ENCODE peak calls at places on chromosome 13, in four cellular contexts. Y is breast epithelium, G is A549, C is uterus. J is an unnamed sample. For H3K4me1, the result is how much of the 10 kb centered on the place peaks cover.

GRCh38 chr13:79709526-79709925 is 228.6 kb downstream of the NDFIP2 start:
- DNase-seq in C (no peak), G (no peak), Y (no peak), J (no peak)

GRCh38 chr13:95644611-95645052 is at the start of gene DZIP1:
- DNase-seq in C (peak), G (peak), Y (peak), J (no peak)

GRCh38 chr13:104460553-104460952 is 1394.3 kb upstream of the SLC10A2 start:
- DNase-seq in Y (no peak), G (no peak), C (no peak), J (no peak)

GRCh38 chr13:27186295-27186694 is 14.7 kb upstream of the USP12 start:
- DNase-seq in Y (no peak), G (no peak), C (no peak), J (no peak)

GRCh38 chr13:101942038-101942437 is 459.8 kb downstream of the FGF14 start:
- DNase-seq in G (peak), C (peak), Y (no peak), J (no peak)

GRCh38 chr13:97780486-97780885 is 173.0 kb upstream of the IPO5 start:
- DNase-seq in Y (no peak), C (no peak), G (no peak), J (no peak)

GRCh38 chr13:38135590-38135989 is 214.1 kb upstream of the UFM1 start:
- DNase-seq in G (no peak), Y (no peak), C (no peak), J (no peak)

GRCh38 chr13:106602178-106602577 is 34.2 kb upstream of the ARGLU1 start:
- DNase-seq in G (no peak), C (no peak), Y (no peak), J (no peak)

GRCh38 chr13:26895081-26895807 is 134.7 kb upstream of the GPR12 start:
- DNase-seq in G (no peak), C (no peak), Y (no peak), J (no peak)

GRCh38 chr13:40271931-40272775 is 394.3 kb downstream of the FOXO1 start:
- DNase-seq in Y (peak), C (peak), G (peak), J (peak)

GRCh38 chr13:72696590-72696989 is 30.8 kb downstream of the MZT1 start:
- DNase-seq in C (no peak), Y (no peak), G (peak), J (no peak)

GRCh38 chr13:78876915-78877549 is 218.1 kb upstream of the OBI1 start:
- DNase-seq in Y (no peak), G (no peak), C (no peak), J (no peak)

GRCh38 chr13:87810391-87810801 is 139.2 kb downstream of the SLITRK5 start:
- DNase-seq in G (peak), Y (no peak), C (no peak), J (no peak)

GRCh38 chr13:99322297-99323103 is 15.3 kb upstream of the GPR183 start:
- DNase-seq in Y (no peak), G (no peak), C (no peak), J (no peak)

GRCh38 chr13:44437356-44438233 is 64.0 kb downstream of the SERP2 start:
- DNase-seq in Y (no peak), G (peak), C (no peak), J (no peak)

GRCh38 chr13:44293354-44293753 is 80.3 kb upstream of the SERP2 start:
- DNase-seq in Y (no peak), G (no peak), C (no peak), J (no peak)

GRCh38 chr13:49693191-49693733 is 2.0 kb upstream of the EBPL start:
- DNase-seq in C (no peak), G (peak), Y (no peak), J (no peak)

GRCh38 chr13:40503966-40504591 is 162.4 kb downstream of the FOXO1 start:
- DNase-seq in Y (peak), C (no peak), G (peak), J (peak)

GRCh38 chr13:33263976-33264619 is 21.5 kb downstream of the STARD13 start:
- DNase-seq in G (no peak), C (no peak), Y (no peak), J (no peak)

GRCh38 chr13:51998723-51999471 is 12.4 kb downstream of the ATP7B start:
- DNase-seq in C (no peak), G (no peak), Y (no peak), J (no peak)

GRCh38 chr13:51241720-51242119 is 19.5 kb downstream of the FAM124A start:
- DNase-seq in G (no peak), C (peak), Y (peak), J (no peak)

GRCh38 chr13:81540777-81541176 is 1199.9 kb upstream of the SPRY2 start:
- DNase-seq in G (peak), C (no peak), Y (no peak), J (no peak)

GRCh38 chr13:41905600-41906254 is 55.2 kb downstream of the VWA8 start:
- DNase-seq in G (peak), Y (no peak), C (no peak), J (no peak)

GRCh38 chr13:105638446-105638845 is 897.0 kb downstream of the EFNB2 start:
- DNase-seq in Y (no peak), C (no peak), G (no peak), J (no peak)

GRCh38 chr13:91199866-91200265 is 147.6 kb upstream of the MIR17HG start:
- DNase-seq in Y (no peak), G (no peak), C (no peak), J (no peak)

GRCh38 chr13:102517959-102518358 is 78.8 kb upstream of the TPP2 start:
- DNase-seq in G (no peak), C (no peak), Y (no peak), J (no peak)

GRCh38 chr13:28564030-28564429 is 69.1 kb upstream of the FLT1 start:
- DNase-seq in G (no peak), Y (peak), C (no peak), J (no peak)

GRCh38 chr13:46297338-46297737 is 85.6 kb downstream of the LRRC63 start:
- DNase-seq in G (no peak), Y (no peak), C (no peak), J (no peak)

GRCh38 chr13:99647593-99647980 is 146.3 kb downstream of the TM9SF2 start:
- DNase-seq in G (no peak), Y (no peak), C (no peak), J (no peak)

GRCh38 chr13:110411316-110412105 is 104.4 kb downstream of the COL4A2 start:
- DNase-seq in C (no peak), Y (no peak), G (no peak), J (no peak)

GRCh38 chr13:110410906-110411305 is 103.8 kb downstream of the COL4A2 start:
- DNase-seq in C (no peak), G (no peak), Y (peak), J (no peak)

GRCh38 chr13:110414283-110414682 is 107.2 kb downstream of the COL4A2 start:
- DNase-seq in G (no peak), C (no peak), Y (peak), J (no peak)

GRCh38 chr13:110413311-110414040 is 106.4 kb downstream of the COL4A2 start:
- DNase-seq in G (no peak), C (no peak), Y (peak), J (no peak)

DNA sequence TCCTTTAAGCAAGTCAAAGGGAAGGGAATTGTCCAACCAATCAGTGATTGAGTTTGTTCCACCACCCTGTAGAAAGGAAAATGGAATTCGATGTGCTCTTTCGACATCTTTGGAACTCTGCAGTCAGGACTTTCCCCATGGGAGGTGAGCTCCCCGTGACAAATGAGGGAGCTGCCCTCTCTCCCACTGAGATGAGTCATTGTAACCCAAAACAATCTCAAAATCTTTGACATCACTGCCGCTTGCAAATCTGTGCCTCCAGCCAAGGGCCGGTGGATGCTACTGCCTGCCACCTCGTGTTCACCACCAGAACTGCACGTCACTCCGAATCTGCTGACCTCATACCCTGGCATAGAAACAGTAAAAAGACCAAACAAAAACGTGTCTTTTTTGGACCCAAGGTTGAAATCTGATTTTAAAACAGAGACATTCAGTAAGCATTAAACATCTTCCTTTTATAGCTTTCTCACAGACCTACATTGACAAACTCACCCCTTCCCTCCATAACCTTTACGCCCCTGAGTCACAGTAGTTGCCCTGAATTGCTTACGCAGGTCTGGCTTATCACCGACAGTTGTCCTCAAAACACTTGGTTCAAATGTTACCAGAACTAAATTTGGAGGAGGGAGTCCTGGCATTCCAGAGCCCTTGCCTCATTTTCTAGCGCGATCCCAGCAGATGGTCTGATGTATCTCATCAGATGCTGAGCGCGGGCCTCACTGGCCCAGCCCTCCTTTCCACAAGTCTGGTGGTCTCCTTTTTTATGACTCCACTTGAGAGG is 105.2 kb downstream of the COL4A2 start:
- DNase-seq in Y (peak), G (peak), C (peak), J (no peak)
- TF ChIP-seq POLR2A in Y (no peak), G (no peak), C (peak), J (no peak)

GRCh38 chr13:71374471-71375041 is 492.4 kb downstream of the DACH1 start:
- DNase-seq in G (no peak), Y (no peak), C (no peak), J (no peak)

DNA sequence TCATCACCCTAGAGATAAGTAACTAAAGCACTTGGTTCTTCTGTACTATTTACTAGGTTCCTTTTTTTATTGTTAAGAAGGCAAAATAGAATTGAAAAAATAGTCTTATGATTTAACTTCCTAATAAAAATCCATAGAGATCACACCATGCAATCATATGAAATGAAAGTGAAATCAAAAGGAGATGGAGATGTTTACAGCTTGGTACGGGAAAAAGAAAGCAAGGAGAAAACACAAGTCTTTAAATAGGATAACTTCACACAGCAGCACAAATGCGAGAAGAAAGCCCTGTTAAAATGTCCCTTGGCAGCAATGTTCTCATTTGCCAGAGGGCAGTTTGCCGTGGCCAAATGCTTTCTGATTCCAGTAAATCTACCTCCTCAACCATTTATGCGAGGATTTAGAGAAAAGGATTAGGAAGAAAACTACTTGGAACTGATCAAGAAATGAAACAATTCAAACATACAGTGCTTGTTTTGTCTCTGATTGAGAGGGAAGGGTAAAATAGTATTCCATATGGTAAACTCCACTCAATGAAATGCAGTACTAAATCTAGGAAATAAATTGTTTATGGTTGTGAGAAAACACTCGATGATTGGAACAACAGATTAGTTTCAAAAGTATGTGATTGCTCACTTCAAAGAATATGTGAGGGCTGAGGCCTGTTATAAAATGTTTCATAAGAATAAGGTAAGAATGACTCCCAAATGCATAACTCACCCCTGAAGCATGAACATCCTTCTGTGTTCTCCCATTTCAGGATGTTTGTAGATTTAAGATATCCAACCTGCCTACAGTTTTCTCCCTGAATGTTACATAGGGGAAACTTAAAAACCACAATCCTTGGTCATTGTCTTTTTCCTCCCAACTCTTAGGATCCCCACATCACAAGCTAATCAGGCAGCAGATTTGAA is 487.8 kb downstream of the DACH1 start:
- DNase-seq in G (no peak), C (no peak), Y (no peak), J (no peak)
- H3K4me3 ChIP-seq in G (no peak), C (peak), Y (peak), J (peak)

GRCh38 chr13:58476176-58476575 is 844.6 kb downstream of the PCDH17 start:
- DNase-seq in Y (no peak), G (no peak), C (no peak), J (no peak)

GRCh38 chr13:58478858-58479257 is 847.3 kb downstream of the PCDH17 start:
- DNase-seq in G (no peak), C (no peak), Y (no peak), J (no peak)

GRCh38 chr13:58480011-58480410 is 848.5 kb downstream of the PCDH17 start:
- DNase-seq in Y (no peak), G (no peak), C (no peak), J (no peak)
- H3K4me1 ChIP-seq in Y (under half), G (under half), C (under half), J (under half)

DNA sequence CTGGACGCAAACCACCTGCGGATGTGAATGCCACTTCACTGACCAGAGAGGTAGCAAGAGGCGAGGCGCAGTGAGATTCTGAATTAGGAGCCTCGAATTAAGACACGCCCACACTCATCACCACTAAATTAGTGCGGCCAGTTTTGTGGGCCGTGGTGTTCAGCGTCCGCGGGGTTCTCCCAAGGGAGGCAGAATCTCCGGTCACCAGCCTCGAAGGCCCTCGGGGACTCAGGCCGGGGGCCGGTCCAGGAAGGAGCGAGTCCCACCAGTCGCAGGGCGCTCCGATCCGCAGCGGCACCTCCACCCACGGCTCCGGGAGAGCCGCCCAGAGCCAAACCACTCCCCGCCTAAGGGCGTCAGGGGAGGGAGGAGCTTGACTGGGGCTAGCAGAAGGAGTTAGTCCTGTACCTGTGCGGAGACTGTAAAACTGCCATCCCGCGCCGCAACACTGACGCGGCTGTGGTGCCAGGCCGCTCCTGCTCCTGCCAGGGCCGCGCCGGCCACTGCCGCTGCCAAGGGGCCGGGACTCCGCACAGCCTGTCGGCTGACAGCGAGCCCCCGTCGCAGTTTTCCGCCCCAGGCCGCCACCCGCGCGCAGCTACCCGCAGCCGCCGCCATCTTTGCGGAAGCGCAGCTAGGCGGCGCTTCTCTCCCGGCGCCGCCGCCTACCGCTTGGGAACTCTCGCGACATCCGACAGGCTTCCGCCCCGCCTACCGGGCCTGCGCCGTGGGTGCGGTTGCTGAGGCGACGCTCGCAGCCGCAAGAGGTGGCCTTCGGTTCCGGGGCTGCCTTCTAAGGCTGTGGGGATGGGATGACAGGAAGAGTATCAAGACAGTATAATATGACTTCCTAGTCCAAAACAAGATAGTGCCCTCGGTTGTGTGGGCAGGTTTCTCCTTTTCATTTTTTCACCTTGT is at the start of gene MICU2:
- DNase-seq in Y (peak), C (peak), G (peak), J (no peak)
- TF ChIP-seq POLR2A in Y (peak), C (peak), G (peak), J (no peak)

DNA sequence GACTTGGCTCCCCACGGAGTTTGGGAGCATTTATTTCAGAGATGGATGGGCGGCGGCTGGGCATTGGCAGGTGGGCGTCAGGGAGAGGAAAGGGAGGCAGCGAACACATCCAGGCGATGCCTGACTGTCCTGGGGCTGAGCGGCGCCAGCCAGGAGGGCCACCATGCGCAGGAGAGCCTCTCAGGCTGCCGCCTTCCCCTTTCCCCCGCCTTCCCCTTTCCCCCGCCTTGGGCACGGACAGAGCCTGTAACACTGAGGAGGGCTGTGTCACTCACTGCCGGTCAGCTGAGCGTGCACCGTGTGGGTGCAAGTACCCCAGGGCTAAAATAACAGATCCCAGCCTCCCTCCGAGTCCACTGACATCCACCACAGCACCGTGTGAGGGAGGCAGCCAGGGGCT is 11.4 kb downstream of the MCF2L start:
- DNase-seq in C (no peak), Y (no peak), G (no peak), J (no peak)
- H3K4me3 ChIP-seq in C (peak), Y (peak), G (no peak), J (peak)

GRCh38 chr13:48496271-48496670 is 36.6 kb downstream of the RCBTB2 start:
- DNase-seq in C (no peak), G (no peak), Y (no peak), J (no peak)
- H3K4me1 ChIP-seq in C (under half), G (under half), Y (under half), J (under half)

GRCh38 chr13:47862841-47863240 is 138.2 kb downstream of the SUCLA2 start:
- DNase-seq in C (no peak), G (no peak), Y (no peak), J (no peak)
- TF ChIP-seq POLR2A in C (no peak), G (no peak), Y (no peak), J (no peak)

DNA sequence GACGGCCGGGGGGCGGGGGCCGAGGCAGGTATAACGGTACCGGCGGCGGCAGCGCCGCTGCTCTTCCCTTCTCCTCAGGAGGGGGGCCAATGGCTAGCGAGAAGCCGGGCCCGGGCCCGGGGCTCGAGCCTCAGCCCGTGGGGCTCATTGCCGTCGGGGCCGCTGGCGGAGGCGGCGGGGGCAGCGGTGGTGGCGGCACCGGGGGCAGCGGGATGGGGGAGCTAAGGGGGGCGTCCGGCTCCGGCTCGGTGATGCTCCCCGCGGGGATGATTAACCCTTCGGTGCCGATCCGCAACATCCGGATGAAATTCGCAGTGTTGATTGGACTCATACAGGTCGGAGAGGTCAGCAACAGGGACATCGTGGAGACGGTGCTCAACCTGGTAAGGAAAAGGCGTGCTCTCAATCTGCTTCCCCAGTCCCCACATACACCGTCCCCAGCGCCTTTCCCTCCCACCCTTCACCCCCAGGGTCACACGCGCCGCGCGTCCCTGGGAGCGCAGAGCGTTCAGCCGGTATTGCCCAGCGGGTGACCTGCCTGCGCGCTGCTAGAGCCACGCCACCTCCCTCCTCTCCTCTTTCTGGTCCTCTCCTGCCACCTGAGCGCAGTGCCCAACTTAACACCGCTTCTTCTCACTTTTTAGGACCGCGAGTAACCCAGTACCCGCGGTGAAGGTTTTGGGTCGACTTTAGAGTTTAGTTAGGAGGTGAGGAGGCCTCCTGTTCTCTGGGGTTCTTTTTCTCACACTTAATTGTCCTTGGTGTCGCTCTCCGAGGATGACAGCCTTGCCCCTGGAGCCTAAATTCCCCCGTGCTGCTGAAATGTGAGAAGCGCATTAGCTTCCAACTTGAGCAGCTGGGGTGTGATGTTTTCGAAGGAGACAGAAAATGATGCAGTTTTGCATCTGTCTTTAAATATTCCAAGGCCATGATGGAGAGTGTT is 933 bp downstream of the NBEA start:
- DNase-seq in C (peak), Y (no peak), G (peak), J (no peak)
- H3K4me3 ChIP-seq in C (peak), Y (peak), G (peak), J (peak)

DNA sequence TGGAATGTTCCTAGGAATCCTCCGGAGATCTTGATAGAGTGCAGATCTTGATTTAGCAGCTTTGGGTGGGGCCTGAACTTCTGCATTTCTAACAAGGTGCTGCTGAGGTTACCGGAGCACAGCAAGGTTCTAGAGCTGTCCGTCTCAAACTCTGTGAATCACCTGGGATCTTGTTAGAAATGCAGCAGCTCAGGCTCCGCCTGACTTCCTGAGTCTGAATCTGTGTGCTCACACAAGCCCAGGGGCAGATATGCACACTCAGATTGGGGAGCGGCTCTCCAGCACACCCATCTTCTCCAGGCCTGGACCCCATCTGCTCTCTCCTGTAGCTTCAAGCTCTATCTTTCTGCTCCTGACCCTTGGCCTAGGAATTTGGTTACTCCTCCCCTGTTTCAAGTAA is 3.5 kb upstream of the TEX26 start:
- DNase-seq in G (no peak), C (no peak), Y (no peak), J (no peak)
- H3K4me1 ChIP-seq in G (under half), C (under half), Y (under half), J (under half)

J was measured in vagina.